ENCODE peak calls at places on chromosomes 3 and 15, in six cellular contexts. One of them, this sample, is unnamed.

GRCh38 chr15:52658955-52659354 is 20.2 kb downstream of the ATOSA start:
- DNase-seq in foreskin fibroblast: no peak
- DNase-seq in nephron progenitor cell: no peak
- DNase-seq in immature natural killer cell: no peak
- DNase-seq in OCI-LY7: no peak
- DNase-seq in NCI-H1092 treated with DMSO at 0.1 percent for 48 hours: no peak
- DNase-seq in this sample: no peak

GRCh38 chr3:124032351-124032880 is 40.5 kb upstream of the ROPN1 start:
- DNase-seq in foreskin fibroblast: peak
- DNase-seq in nephron progenitor cell: peak
- DNase-seq in immature natural killer cell: no peak
- DNase-seq in OCI-LY7: no peak
- DNase-seq in NCI-H1092 treated with DMSO at 0.1 percent for 48 hours: peak
- DNase-seq in this sample: no peak

GRCh38 chr15:74663303-74664027 is 32.4 kb downstream of the EDC3 start:
- DNase-seq in foreskin fibroblast: no peak
- DNase-seq in nephron progenitor cell: no peak
- DNase-seq in immature natural killer cell: no peak
- DNase-seq in OCI-LY7: no peak
- DNase-seq in NCI-H1092 treated with DMSO at 0.1 percent for 48 hours: no peak
- DNase-seq in this sample: no peak

GRCh38 chr3:166510382-166510781 is 673.2 kb upstream of the BCHE start:
- DNase-seq in foreskin fibroblast: no peak
- DNase-seq in nephron progenitor cell: peak
- DNase-seq in immature natural killer cell: no peak
- DNase-seq in OCI-LY7: no peak
- DNase-seq in NCI-H1092 treated with DMSO at 0.1 percent for 48 hours: no peak
- DNase-seq in this sample: no peak

GRCh38 chr3:188157971-188158370 is 4.0 kb downstream of the LPP start:
- DNase-seq in foreskin fibroblast: no peak
- DNase-seq in nephron progenitor cell: no peak
- DNase-seq in immature natural killer cell: no peak
- DNase-seq in OCI-LY7: no peak
- DNase-seq in NCI-H1092 treated with DMSO at 0.1 percent for 48 hours: no peak
- DNase-seq in this sample: no peak

GRCh38 chr3:29406433-29406832 is 125.6 kb downstream of the RBMS3 start:
- DNase-seq in foreskin fibroblast: no peak
- DNase-seq in nephron progenitor cell: no peak
- DNase-seq in immature natural killer cell: no peak
- DNase-seq in OCI-LY7: no peak
- DNase-seq in NCI-H1092 treated with DMSO at 0.1 percent for 48 hours: peak
- DNase-seq in this sample: no peak

GRCh38 chr15:67135494-67135893 is 70.1 kb downstream of the SMAD3 start:
- DNase-seq in foreskin fibroblast: peak
- DNase-seq in nephron progenitor cell: no peak
- DNase-seq in immature natural killer cell: no peak
- DNase-seq in OCI-LY7: peak
- DNase-seq in NCI-H1092 treated with DMSO at 0.1 percent for 48 hours: no peak
- DNase-seq in this sample: no peak

GRCh38 chr3:31423522-31423921 is 109.2 kb upstream of the STT3B start:
- DNase-seq in foreskin fibroblast: peak
- DNase-seq in nephron progenitor cell: peak
- DNase-seq in immature natural killer cell: no peak
- DNase-seq in OCI-LY7: no peak
- DNase-seq in NCI-H1092 treated with DMSO at 0.1 percent for 48 hours: no peak
- DNase-seq in this sample: no peak

GRCh38 chr15:77784361-77785292 is 151.9 kb upstream of the LINGO1 start:
- DNase-seq in foreskin fibroblast: peak
- DNase-seq in nephron progenitor cell: peak
- DNase-seq in immature natural killer cell: no peak
- DNase-seq in OCI-LY7: peak
- DNase-seq in NCI-H1092 treated with DMSO at 0.1 percent for 48 hours: no peak
- DNase-seq in this sample: peak

GRCh38 chr3:23550402-23550801 is 255.4 kb upstream of the UBE2E1 start:
- DNase-seq in foreskin fibroblast: no peak
- DNase-seq in nephron progenitor cell: no peak
- DNase-seq in immature natural killer cell: no peak
- DNase-seq in OCI-LY7: peak
- DNase-seq in NCI-H1092 treated with DMSO at 0.1 percent for 48 hours: no peak
- DNase-seq in this sample: no peak

GRCh38 chr15:58309993-58310928 is 121.5 kb upstream of the LIPC start:
- DNase-seq in foreskin fibroblast: no peak
- DNase-seq in nephron progenitor cell: no peak
- DNase-seq in immature natural killer cell: no peak
- DNase-seq in OCI-LY7: no peak
- DNase-seq in NCI-H1092 treated with DMSO at 0.1 percent for 48 hours: no peak
- DNase-seq in this sample: no peak

GRCh38 chr3:72319202-72320095 is 528.8 kb downstream of the SHQ1 start:
- DNase-seq in foreskin fibroblast: peak
- DNase-seq in nephron progenitor cell: no peak
- DNase-seq in immature natural killer cell: no peak
- DNase-seq in OCI-LY7: no peak
- DNase-seq in NCI-H1092 treated with DMSO at 0.1 percent for 48 hours: no peak
- DNase-seq in this sample: no peak

GRCh38 chr3:110814170-110815007 is 257.2 kb upstream of the NECTIN3 start:
- DNase-seq in foreskin fibroblast: peak
- DNase-seq in nephron progenitor cell: no peak
- DNase-seq in immature natural killer cell: no peak
- DNase-seq in OCI-LY7: no peak
- DNase-seq in NCI-H1092 treated with DMSO at 0.1 percent for 48 hours: no peak
- DNase-seq in this sample: no peak

GRCh38 chr15:65993226-65993625 is 123.9 kb downstream of the RAB11A start:
- DNase-seq in foreskin fibroblast: no peak
- DNase-seq in nephron progenitor cell: peak
- DNase-seq in immature natural killer cell: no peak
- DNase-seq in OCI-LY7: no peak
- DNase-seq in NCI-H1092 treated with DMSO at 0.1 percent for 48 hours: no peak
- DNase-seq in this sample: no peak

GRCh38 chr3:69821133-69821532 is 81.9 kb downstream of the MITF start:
- DNase-seq in foreskin fibroblast: no peak
- DNase-seq in nephron progenitor cell: no peak
- DNase-seq in immature natural killer cell: no peak
- DNase-seq in OCI-LY7: no peak
- DNase-seq in NCI-H1092 treated with DMSO at 0.1 percent for 48 hours: no peak
- DNase-seq in this sample: no peak

GRCh38 chr15:50114381-50114780 is 4.7 kb downstream of the ATP8B4 start:
- DNase-seq in foreskin fibroblast: no peak
- DNase-seq in nephron progenitor cell: no peak
- DNase-seq in immature natural killer cell: no peak
- DNase-seq in OCI-LY7: no peak
- DNase-seq in NCI-H1092 treated with DMSO at 0.1 percent for 48 hours: no peak
- DNase-seq in this sample: no peak

GRCh38 chr15:44066211-44066827 is 128.8 kb downstream of the FRMD5 start:
- DNase-seq in foreskin fibroblast: peak
- DNase-seq in nephron progenitor cell: peak
- DNase-seq in immature natural killer cell: peak
- DNase-seq in OCI-LY7: peak
- DNase-seq in NCI-H1092 treated with DMSO at 0.1 percent for 48 hours: peak
- DNase-seq in this sample: peak

GRCh38 chr3:53161345-53161819 is 373 bp downstream of the PRKCD start:
- DNase-seq in foreskin fibroblast: no peak
- DNase-seq in nephron progenitor cell: no peak
- DNase-seq in immature natural killer cell: no peak
- DNase-seq in OCI-LY7: peak
- DNase-seq in NCI-H1092 treated with DMSO at 0.1 percent for 48 hours: no peak
- DNase-seq in this sample: no peak

GRCh38 chr15:90982135-90982534 is 12.2 kb downstream of the PRC1 start:
- DNase-seq in foreskin fibroblast: no peak
- DNase-seq in nephron progenitor cell: no peak
- DNase-seq in immature natural killer cell: no peak
- DNase-seq in OCI-LY7: no peak
- DNase-seq in NCI-H1092 treated with DMSO at 0.1 percent for 48 hours: no peak
- DNase-seq in this sample: no peak

GRCh38 chr15:62896380-62896866 is 146.1 kb upstream of the TPM1 start:
- DNase-seq in foreskin fibroblast: no peak
- DNase-seq in nephron progenitor cell: no peak
- DNase-seq in immature natural killer cell: no peak
- DNase-seq in OCI-LY7: no peak
- DNase-seq in NCI-H1092 treated with DMSO at 0.1 percent for 48 hours: no peak
- DNase-seq in this sample: no peak

GRCh38 chr3:194596906-194597305 is 36.3 kb downstream of the TMEM44 start:
- DNase-seq in foreskin fibroblast: no peak
- DNase-seq in nephron progenitor cell: no peak
- DNase-seq in immature natural killer cell: no peak
- DNase-seq in OCI-LY7: no peak
- DNase-seq in NCI-H1092 treated with DMSO at 0.1 percent for 48 hours: no peak
- DNase-seq in this sample: no peak

GRCh38 chr15:64013179-64014043 is 32.9 kb downstream of the DAPK2 start:
- DNase-seq in foreskin fibroblast: no peak
- DNase-seq in nephron progenitor cell: no peak
- DNase-seq in immature natural killer cell: no peak
- DNase-seq in OCI-LY7: no peak
- DNase-seq in NCI-H1092 treated with DMSO at 0.1 percent for 48 hours: no peak
- DNase-seq in this sample: no peak

GRCh38 chr3:12194669-12195161 is 36.0 kb upstream of the TIMP4 start:
- DNase-seq in foreskin fibroblast: no peak
- DNase-seq in nephron progenitor cell: no peak
- DNase-seq in immature natural killer cell: no peak
- DNase-seq in OCI-LY7: peak
- DNase-seq in NCI-H1092 treated with DMSO at 0.1 percent for 48 hours: no peak
- DNase-seq in this sample: no peak

GRCh38 chr3:164486150-164486549 is 592.1 kb downstream of the SI start:
- DNase-seq in foreskin fibroblast: no peak
- DNase-seq in nephron progenitor cell: no peak
- DNase-seq in immature natural killer cell: no peak
- DNase-seq in OCI-LY7: no peak
- DNase-seq in NCI-H1092 treated with DMSO at 0.1 percent for 48 hours: no peak
- DNase-seq in this sample: no peak

GRCh38 chr15:43808960-43809678 is 8.7 kb downstream of the HYPK start:
- DNase-seq in foreskin fibroblast: no peak
- DNase-seq in nephron progenitor cell: no peak
- DNase-seq in immature natural killer cell: no peak
- DNase-seq in OCI-LY7: peak
- DNase-seq in NCI-H1092 treated with DMSO at 0.1 percent for 48 hours: no peak
- DNase-seq in this sample: no peak

GRCh38 chr3:40768536-40768935 is 243.8 kb downstream of the ZNF621 start:
- DNase-seq in foreskin fibroblast: no peak
- DNase-seq in nephron progenitor cell: no peak
- DNase-seq in immature natural killer cell: no peak
- DNase-seq in OCI-LY7: no peak
- DNase-seq in NCI-H1092 treated with DMSO at 0.1 percent for 48 hours: no peak
- DNase-seq in this sample: no peak

GRCh38 chr15:72285927-72286516 is 13.7 kb upstream of the PARP6 start:
- DNase-seq in foreskin fibroblast: no peak
- DNase-seq in nephron progenitor cell: peak
- DNase-seq in immature natural killer cell: peak
- DNase-seq in OCI-LY7: peak
- DNase-seq in NCI-H1092 treated with DMSO at 0.1 percent for 48 hours: peak
- DNase-seq in this sample: peak

GRCh38 chr3:46908294-46908985 is 30.9 kb downstream of the PTH1R start:
- DNase-seq in foreskin fibroblast: peak
- DNase-seq in nephron progenitor cell: no peak
- DNase-seq in immature natural killer cell: no peak
- DNase-seq in OCI-LY7: no peak
- DNase-seq in NCI-H1092 treated with DMSO at 0.1 percent for 48 hours: no peak
- DNase-seq in this sample: no peak

GRCh38 chr3:25468866-25469319 is 40.8 kb downstream of the RARB start:
- DNase-seq in foreskin fibroblast: peak
- DNase-seq in nephron progenitor cell: peak
- DNase-seq in immature natural killer cell: no peak
- DNase-seq in OCI-LY7: no peak
- DNase-seq in NCI-H1092 treated with DMSO at 0.1 percent for 48 hours: no peak
- DNase-seq in this sample: no peak

GRCh38 chr15:34271493-34271892 is 46.7 kb downstream of the EMC4 start:
- DNase-seq in foreskin fibroblast: peak
- DNase-seq in nephron progenitor cell: no peak
- DNase-seq in immature natural killer cell: no peak
- DNase-seq in OCI-LY7: no peak
- DNase-seq in NCI-H1092 treated with DMSO at 0.1 percent for 48 hours: no peak
- DNase-seq in this sample: no peak

GRCh38 chr15:58432421-58432820 is 630 bp downstream of the LIPC start:
- DNase-seq in foreskin fibroblast: no peak
- DNase-seq in nephron progenitor cell: no peak
- DNase-seq in immature natural killer cell: no peak
- DNase-seq in OCI-LY7: no peak
- DNase-seq in NCI-H1092 treated with DMSO at 0.1 percent for 48 hours: no peak
- DNase-seq in this sample: no peak

This sample was measured in endothelial cell.